ENCODE peak calls at places on chromosomes 13 and 19, in six cellular contexts. T is progenitor cell of endocrine pancreas, K is thoracic aorta, E is Calu3, N is stomach, B is neural crest cell. Y is an unnamed sample.

GRCh38 chr13:46041335-46041934 is 11.1 kb downstream of the ZC3H13 start:
- DNase-seq in T (no peak), K (no peak), E (no peak), N (no peak), B (no peak), Y (no peak)

GRCh38 chr19:14096272-14096992 is 5.9 kb upstream of the SAMD1 start:
- DNase-seq in T (no peak), K (no peak), E (no peak), N (no peak), B (no peak), Y (no peak)

GRCh38 chr19:48648134-48648533 is 2.1 kb upstream of the CA11 start:
- DNase-seq in T (no peak), K (no peak), E (no peak), N (no peak), B (no peak), Y (no peak)

GRCh38 chr19:46815833-46816627 is 27.6 kb upstream of the SLC1A5 start:
- DNase-seq in T (no peak), K (no peak), E (no peak), N (no peak), B (no peak), Y (no peak)

GRCh38 chr13:39600766-39601165 is 2.2 kb downstream of the LHFPL6 start:
- DNase-seq in T (no peak), K (peak; percentile 4), E (no peak), N (no peak), B (peak; percentile 23), Y (no peak)

GRCh38 chr19:6730153-6730804 is 7.1 kb downstream of the GPR108 start:
- DNase-seq in T (no peak), K (no peak), E (no peak), N (peak; percentile 92), B (no peak), Y (peak; percentile 40)

GRCh38 chr19:38684078-38684861 is 36.8 kb downstream of the ACTN4 start:
- DNase-seq in T (no peak), K (peak; percentile 55), E (peak; percentile 96), N (peak; percentile 64), B (no peak), Y (no peak)

GRCh38 chr19:49150106-49150943 is 4.9 kb downstream of the HRC start:
- DNase-seq in T (peak; percentile 85), K (no peak), E (peak; percentile 88), N (peak; percentile 85), B (peak; percentile 82), Y (peak; percentile 94)

GRCh38 chr19:19386373-19386869 is 19.1 kb upstream of the GATAD2A start:
- DNase-seq in T (no peak), K (no peak), E (no peak), N (no peak), B (no peak), Y (no peak)
- TF ChIP-seq CTCF in T (no peak), K (no peak), E (no peak), N (no peak), B (no peak), Y (no peak)

DNA sequence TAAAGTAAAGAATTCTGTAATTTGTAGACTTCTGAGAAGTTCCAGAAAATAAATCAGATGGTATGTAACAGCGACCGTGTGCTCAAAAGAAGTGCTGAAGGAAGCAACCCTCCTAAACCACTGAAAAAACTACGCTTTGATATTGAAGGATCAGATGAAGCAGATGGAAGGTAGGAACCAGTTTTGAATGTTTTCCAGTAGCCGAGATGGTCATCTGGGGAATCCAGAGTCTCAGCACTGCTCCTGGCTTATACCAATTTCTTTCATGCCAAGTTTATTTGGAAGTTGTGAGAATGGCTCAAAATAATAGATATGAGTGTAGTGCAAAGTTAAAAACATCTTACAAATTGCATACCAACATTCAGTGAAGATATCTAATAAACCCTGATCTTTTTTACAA is 56.2 kb downstream of the RCBTB2 start:
- DNase-seq in T (no peak), K (no peak), E (no peak), N (no peak), B (no peak), Y (no peak)
- TF ChIP-seq CTCF in T (no peak), K (no peak), E (no peak), N (no peak), B (no peak), Y (no peak)

GRCh38 chr13:26855071-26855470 is 94.5 kb upstream of the GPR12 start:
- DNase-seq in T (no peak), K (no peak), E (no peak), N (no peak), B (no peak), Y (no peak)
- TF ChIP-seq CTCF in T (no peak), K (no peak), E (no peak), N (no peak), B (no peak), Y (no peak)

GRCh38 chr19:32345261-32346207 is at the start of gene ZNF507:
- DNase-seq in T (peak; percentile 81), K (peak; percentile 38), E (peak; percentile 93), N (peak; percentile 85), B (peak; percentile 86), Y (peak; percentile 93)
- TF ChIP-seq CTCF in T (peak; percentile 8), K (no peak), E (no peak), N (no peak), B (no peak), Y (no peak)

Y was measured in glutamatergic neuron.